ENCODE peak calls at places on chromosome 14, in eight cellular contexts. U is stimulated activated CD8-positive, alpha-beta memory T cell treated with anti-CD3 and anti-CD28 coated beads, Interleukin-7, amount 100 ng/mL, for 24 hours; D is SHP77; X is COR-L47; Q is left ventricle myocardium superior; L is activated CD4-positive, alpha-beta T cell treated with anti-CD3 and anti-CD28 coated beads, Interleukin-2, amount 50 U/mL, for 24 hours; W is EL; F is NCI-H1105. M is an unnamed sample.

GRCh38 chr14:94124582-94125377 is 4.6 kb downstream of the IFI27L2 start:
- DNase-seq in F (no peak), X (no peak), U (no peak), Q (no peak), L (no peak), D (no peak), W (no peak), M (no peak)

GRCh38 chr14:104688755-104689619 is at the start of gene INF2:
- DNase-seq in D (peak; percentile 26), L (no peak), W (peak; percentile 72), X (peak; percentile 69), Q (peak; percentile 85), F (peak; percentile 16), U (no peak), M (peak; percentile 35)

GRCh38 chr14:103091041-103091882 is 3.3 kb upstream of the EXOC3L4 start:
- DNase-seq in U (peak; percentile 50), W (peak; percentile 61), L (peak; percentile 58), D (no peak), Q (peak; percentile 81), X (no peak), F (no peak), M (no peak)

GRCh38 chr14:105582639-105583038 is 56.3 kb downstream of the TMEM121 start:
- DNase-seq in W (no peak), F (no peak), D (no peak), L (no peak), Q (no peak), X (no peak), U (no peak), M (peak; percentile 18)

GRCh38 chr14:72544615-72545387 is 349.1 kb downstream of the DPF3 start:
- DNase-seq in F (no peak), L (no peak), X (no peak), W (no peak), Q (no peak), U (no peak), D (no peak), M (no peak)

GRCh38 chr14:37508500-37508899 is 86.5 kb downstream of the FOXA1 start:
- DNase-seq in W (no peak), X (no peak), F (no peak), L (no peak), U (no peak), D (no peak), Q (no peak), M (no peak)

GRCh38 chr14:45252356-45253069 is 489 bp downstream of the MIS18BP1 start:
- DNase-seq in F (no peak), L (no peak), W (peak; percentile 31), X (peak; percentile 11), D (no peak), U (no peak), Q (no peak), M (peak; percentile 42)

GRCh38 chr14:70585221-70585620 is 15.2 kb downstream of the MED6 start:
- DNase-seq in F (no peak), L (no peak), W (no peak), D (no peak), Q (no peak), U (no peak), X (no peak), M (no peak)

GRCh38 chr14:96582995-96583394 is 80.8 kb downstream of the PAPOLA start:
- DNase-seq in Q (no peak), W (no peak), U (no peak), X (no peak), D (no peak), L (no peak), F (no peak), M (no peak)

GRCh38 chr14:91284146-91284790 is 39.8 kb upstream of the GPR68 start:
- DNase-seq in W (peak; percentile 86), L (no peak), U (no peak), F (no peak), D (no peak), Q (no peak), X (no peak), M (no peak)

GRCh38 chr14:68961781-68962584 is 17.1 kb downstream of the ACTN1 start:
- DNase-seq in L (no peak), Q (peak; percentile 34), X (peak; percentile 35), W (peak; percentile 64), U (no peak), F (peak; percentile 52), D (peak; percentile 43), M (peak; percentile 44)

GRCh38 chr14:78075033-78075432 is 95.1 kb upstream of the NRXN3 start:
- DNase-seq in D (no peak), W (no peak), X (no peak), Q (no peak), L (no peak), U (no peak), F (peak; percentile 94), M (no peak)

GRCh38 chr14:59305836-59306555 is 117.5 kb downstream of the DAAM1 start:
- DNase-seq in Q (no peak), D (no peak), L (no peak), F (no peak), U (no peak), X (no peak), W (peak; percentile 29), M (peak; percentile 49)

GRCh38 chr14:99537399-99537798 is 56.2 kb downstream of the CCNK start:
- DNase-seq in U (no peak), F (no peak), X (no peak), D (no peak), Q (peak; percentile 72), W (peak; percentile 92), L (no peak), M (peak; percentile 27)

GRCh38 chr14:75201087-75201486 is 24.7 kb upstream of the TMED10 start:
- DNase-seq in Q (no peak), L (no peak), X (no peak), U (no peak), D (no peak), F (no peak), W (no peak), M (no peak)

GRCh38 chr14:100041274-100041673 is 23.9 kb upstream of the EVL start:
- DNase-seq in L (no peak), X (no peak), W (no peak), D (no peak), Q (no peak), U (no peak), F (no peak), M (no peak)

GRCh38 chr14:65054471-65055085 is 47.7 kb downstream of the MAX start:
- DNase-seq in Q (no peak), D (no peak), L (no peak), X (no peak), U (no peak), F (no peak), W (no peak), M (no peak)

GRCh38 chr14:77302926-77303325 is 17.8 kb downstream of the POMT2 start:
- DNase-seq in X (no peak), Q (no peak), L (no peak), U (no peak), W (peak; percentile 69), F (no peak), D (no peak), M (peak; percentile 67)

GRCh38 chr14:70882771-70883492 is 24.3 kb upstream of the PCNX1 start:
- DNase-seq in X (no peak), F (no peak), U (no peak), W (peak; percentile 84), L (no peak), Q (no peak), D (no peak), M (peak; percentile 70)

GRCh38 chr14:57755018-57755521 is 110.8 kb downstream of the SLC35F4 start:
- DNase-seq in X (no peak), D (no peak), U (no peak), F (no peak), Q (no peak), L (no peak), W (no peak), M (no peak)

GRCh38 chr14:71049435-71050147 is 142.3 kb downstream of the PCNX1 start:
- DNase-seq in X (no peak), Q (no peak), D (no peak), L (no peak), F (no peak), W (peak; percentile 58), U (no peak), M (peak; percentile 17)

GRCh38 chr14:69715725-69716482 is 51.0 kb upstream of the SRSF5 start:
- DNase-seq in W (peak; percentile 73), X (peak; percentile 94), D (peak; percentile 80), F (peak; percentile 93), U (no peak), Q (peak; percentile 71), L (no peak), M (peak; percentile 85)

GRCh38 chr14:31993521-31993941 is 83.6 kb upstream of the ARHGAP5 start:
- DNase-seq in L (no peak), W (no peak), X (no peak), D (no peak), Q (no peak), U (no peak), F (no peak), M (no peak)

GRCh38 chr14:86168376-86168775 is 638.4 kb downstream of the FLRT2 start:
- DNase-seq in L (no peak), F (no peak), Q (no peak), U (no peak), W (no peak), D (no peak), X (no peak), M (no peak)

GRCh38 chr14:68210729-68211299 is 391.2 kb downstream of the RAD51B start:
- DNase-seq in L (peak; percentile 6), U (no peak), Q (no peak), W (peak; percentile 96), F (no peak), X (no peak), D (no peak), M (peak; percentile 84)

GRCh38 chr14:96624661-96625435 is 122.7 kb downstream of the PAPOLA start:
- DNase-seq in W (no peak), D (no peak), U (no peak), Q (no peak), F (no peak), X (no peak), L (no peak), M (no peak)

GRCh38 chr14:92512807-92513203 is 776 bp upstream of the RIN3 start:
- DNase-seq in X (no peak), F (no peak), W (no peak), D (no peak), U (no peak), Q (no peak), L (no peak), M (no peak)

GRCh38 chr14:58292192-58292591 is 6.2 kb upstream of the ARID4A start:
- DNase-seq in U (no peak), Q (no peak), X (no peak), W (peak; percentile 20), F (no peak), L (no peak), D (no peak), M (no peak)

GRCh38 chr14:44771495-44771894 is 190.3 kb downstream of the KLHL28 start:
- DNase-seq in X (no peak), F (no peak), L (no peak), Q (no peak), W (no peak), D (no peak), U (no peak), M (no peak)

GRCh38 chr14:70622111-70622712 is 19.5 kb upstream of the TTC9 start:
- DNase-seq in Q (no peak), X (peak; percentile 31), W (peak; percentile 31), D (peak; percentile 36), L (no peak), U (no peak), F (peak; percentile 66), M (peak; percentile 45)

GRCh38 chr14:75566321-75566720 is 12.1 kb upstream of the FLVCR2 start:
- DNase-seq in U (peak; percentile 57), L (peak; percentile 57), W (no peak), D (no peak), X (no peak), F (no peak), Q (no peak), M (no peak)

GRCh38 chr14:36976571-36977023 is 195.8 kb downstream of the SLC25A21 start:
- DNase-seq in U (no peak), D (no peak), W (peak; percentile 34), X (no peak), F (no peak), Q (no peak), L (no peak), M (no peak)

GRCh38 chr14:101962503-101962874 is 1.9 kb upstream of the DYNC1H1 start:
- DNase-seq in X (peak; percentile 93), F (peak; percentile 66), L (no peak), W (peak; percentile 94), Q (peak; percentile 81), U (no peak), D (peak; percentile 92), M (no peak)

GRCh38 chr14:102986810-102987579 is 64.5 kb downstream of the AMN start:
- DNase-seq in D (no peak), U (no peak), X (no peak), L (no peak), W (no peak), F (no peak), Q (no peak), M (peak; percentile 57)